ENCODE peak calls at places on chromosome 14, in eight cellular contexts. U is MM.1S, E is stomach, T is thoracic aorta, D is osteoblast, G is GM12865, K is cardiac muscle cell, A is progenitor cell of endocrine pancreas. S is an unnamed sample.

GRCh38 chr14:80425686-80426085 is 214.4 kb upstream of the DIO2 start:
- DNase-seq in U (no peak), E (no peak), T (no peak), D (peak; percentile 50), G (no peak), K (no peak), A (no peak), S (no peak)

GRCh38 chr14:95291859-95292542 is 27.7 kb downstream of the CLMN start:
- DNase-seq in U (no peak), E (peak; percentile 63), T (peak; percentile 17), D (peak; percentile 79), G (peak; percentile 24), K (no peak), A (no peak), S (no peak)

GRCh38 chr14:90827919-90828610 is 11.8 kb upstream of the TTC7B start:
- DNase-seq in U (peak; percentile 84), E (peak; percentile 94), T (peak; percentile 67), D (peak; percentile 99), G (peak; percentile 91), K (peak; percentile 93), A (peak; percentile 84), S (peak; percentile 91)

GRCh38 chr14:61342486-61342885 is 21.1 kb downstream of the PRKCH start:
- DNase-seq in U (no peak), E (no peak), T (no peak), D (no peak), G (peak; percentile 59), K (no peak), A (no peak), S (no peak)

GRCh38 chr14:94392510-94392935 is 4.1 kb upstream of the SERPINA1 start:
- DNase-seq in U (no peak), E (no peak), T (no peak), D (no peak), G (peak; percentile 61), K (no peak), A (no peak), S (no peak)

GRCh38 chr14:101762530-101763101 is 1.1 kb downstream of the PPP2R5C start:
- DNase-seq in U (no peak), E (no peak), T (no peak), D (peak; percentile 73), G (no peak), K (no peak), A (no peak), S (no peak)

GRCh38 chr14:77238996-77239395 is 32.0 kb downstream of the NGB start:
- DNase-seq in U (no peak), E (no peak), T (no peak), D (no peak), G (no peak), K (no peak), A (no peak), S (no peak)

GRCh38 chr14:101489092-101489760 is 72.1 kb upstream of the DIO3 start:
- DNase-seq in U (no peak), E (no peak), T (no peak), D (no peak), G (no peak), K (no peak), A (no peak), S (no peak)

GRCh38 chr14:36069535-36069900 is 107.0 kb downstream of the PTCSC3 start:
- DNase-seq in U (peak; percentile 14), E (peak; percentile 32), T (no peak), D (no peak), G (peak; percentile 65), K (peak; percentile 58), A (no peak), S (peak; percentile 59)

GRCh38 chr14:105473033-105473676 is 1.5 kb upstream of the CRIP2 start:
- DNase-seq in U (no peak), E (no peak), T (no peak), D (peak; percentile 94), G (no peak), K (no peak), A (no peak), S (no peak)

GRCh38 chr14:75182820-75183219 is 6.4 kb upstream of the TMED10 start:
- DNase-seq in U (no peak), E (no peak), T (no peak), D (peak; percentile 77), G (no peak), K (no peak), A (no peak), S (no peak)

GRCh38 chr14:81565441-81566290 is 32.0 kb upstream of the SEL1L start:
- DNase-seq in U (peak; percentile 38), E (no peak), T (no peak), D (peak; percentile 22), G (peak; percentile 42), K (peak; percentile 50), A (no peak), S (peak; percentile 26)

GRCh38 chr14:87306770-87307169 is 686.2 kb downstream of the GALC start:
- DNase-seq in U (no peak), E (no peak), T (no peak), D (no peak), G (no peak), K (no peak), A (no peak), S (no peak)

GRCh38 chr14:21264025-21264801 is 5.0 kb downstream of the HNRNPC start:
- DNase-seq in U (peak; percentile 25), E (no peak), T (no peak), D (peak; percentile 62), G (peak; percentile 72), K (no peak), A (no peak), S (no peak)

GRCh38 chr14:94157195-94157594 is 16.9 kb upstream of the PPP4R4 start:
- DNase-seq in U (no peak), E (no peak), T (no peak), D (no peak), G (no peak), K (no peak), A (no peak), S (no peak)

GRCh38 chr14:68651652-68652432 is 141.0 kb downstream of the ZFP36L1 start:
- DNase-seq in U (no peak), E (no peak), T (no peak), D (no peak), G (no peak), K (no peak), A (no peak), S (no peak)

GRCh38 chr14:74804219-74804825 is 41.2 kb downstream of the YLPM1 start:
- DNase-seq in U (peak; percentile 6), E (no peak), T (no peak), D (peak; percentile 79), G (peak; percentile 50), K (peak; percentile 33), A (no peak), S (peak; percentile 48)

DNA sequence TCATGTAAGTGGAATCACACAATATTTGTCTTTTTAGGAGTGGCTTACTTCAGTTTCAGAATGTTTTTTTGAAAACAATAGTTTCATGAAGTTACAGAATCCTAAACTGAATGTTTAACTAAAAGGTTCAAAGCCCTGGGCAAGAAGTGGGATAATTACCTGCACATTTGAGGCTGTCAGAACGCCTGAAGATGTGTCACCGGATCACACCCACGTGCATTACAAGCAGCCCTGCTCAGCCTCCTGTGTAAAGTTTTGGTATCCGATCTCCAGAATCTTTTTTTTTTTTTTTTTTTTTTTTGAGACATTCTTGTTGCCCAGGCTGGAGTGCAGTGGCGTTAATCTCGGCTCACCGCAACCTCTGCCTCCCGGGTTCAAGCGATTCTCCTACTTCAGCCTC is 12.8 kb downstream of the EML1 start:
- DNase-seq in U (no peak), E (no peak), T (no peak), D (no peak), G (no peak), K (no peak), A (no peak), S (no peak)
- TF ChIP-seq CTCF in U (no peak), E (no peak), T (no peak), D (no peak), G (no peak), K (no peak), A (no peak), S (no peak)

GRCh38 chr14:34460295-34460694 is 1.7 kb downstream of the SPTSSA start:
- DNase-seq in U (no peak), E (no peak), T (no peak), D (no peak), G (no peak), K (no peak), A (no peak), S (no peak)

GRCh38 chr14:34460841-34461240 is 1.2 kb downstream of the SPTSSA start:
- DNase-seq in U (no peak), E (no peak), T (no peak), D (peak; percentile 55), G (no peak), K (no peak), A (no peak), S (no peak)

GRCh38 chr14:34463598-34463961 is 1.5 kb upstream of the SPTSSA start:
- DNase-seq in U (no peak), E (no peak), T (no peak), D (no peak), G (no peak), K (no peak), A (no peak), S (no peak)

GRCh38 chr14:34462132-34462893 is at the start of gene SPTSSA:
- DNase-seq in U (peak; percentile 77), E (peak; percentile 92), T (peak; percentile 62), D (peak; percentile 100), G (peak; percentile 95), K (peak; percentile 94), A (peak; percentile 88), S (peak; percentile 95)

DNA sequence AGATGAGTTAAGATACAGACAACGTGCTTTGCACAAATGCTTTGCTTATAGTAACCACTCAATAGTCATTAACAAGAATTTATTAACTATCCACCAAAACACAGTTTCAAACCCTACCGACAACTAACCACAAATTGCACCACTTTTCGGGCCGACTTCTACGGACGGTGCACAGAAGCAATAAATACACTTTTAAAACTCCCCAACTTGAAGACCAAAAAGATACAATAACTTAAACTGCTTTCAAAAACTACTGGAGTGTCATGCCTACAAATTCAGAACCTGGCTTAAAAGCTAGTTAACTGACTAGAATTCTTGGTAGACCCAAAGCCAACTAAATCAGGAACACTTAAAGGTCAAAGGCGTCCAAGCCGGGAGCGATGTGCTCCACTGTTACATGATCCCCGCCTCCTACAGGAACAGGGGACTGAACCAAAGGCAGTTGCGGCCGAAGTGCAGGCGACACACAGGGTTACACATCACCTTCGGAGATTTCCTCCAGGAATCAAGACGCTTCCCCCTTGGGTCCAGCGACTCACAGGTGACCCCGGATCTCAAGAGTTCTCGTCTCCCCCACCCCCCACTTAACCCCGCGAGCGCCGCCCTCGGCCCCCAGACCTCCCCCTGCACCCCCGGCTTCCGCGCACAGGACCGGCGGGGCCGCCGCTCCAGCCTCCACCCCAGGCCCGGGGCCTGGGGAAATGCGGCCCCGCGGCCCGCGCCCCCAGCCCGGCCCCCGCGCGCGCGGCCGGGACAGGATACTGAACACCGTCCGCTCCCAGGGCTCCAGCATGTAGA is 507 bp downstream of the SPTSSA start:
- DNase-seq in U (no peak), E (peak; percentile 59), T (peak; percentile 6), D (peak; percentile 75), G (peak; percentile 60), K (peak; percentile 86), A (peak; percentile 29), S (peak; percentile 50)
- TF ChIP-seq CTCF in U (no peak), E (no peak), T (no peak), D (no peak), G (no peak), K (no peak), A (no peak), S (no peak)

GRCh38 chr14:88929656-88930436 is 105.4 kb downstream of the TTC8 start:
- DNase-seq in U (no peak), E (no peak), T (no peak), D (no peak), G (peak; percentile 11), K (no peak), A (no peak), S (no peak)
- TF ChIP-seq CTCF in U (no peak), E (no peak), T (no peak), D (peak; percentile 25), G (peak; percentile 26), K (no peak), A (no peak), S (no peak)

GRCh38 chr14:58639842-58640484 is 2.2 kb downstream of the DACT1 start:
- DNase-seq in U (no peak), E (no peak), T (no peak), D (peak; percentile 94), G (peak; percentile 59), K (peak; percentile 85), A (no peak), S (peak; percentile 40)
- TF ChIP-seq CTCF in U (peak; percentile 9), E (peak; percentile 34), T (peak; percentile 58), D (peak; percentile 85), G (peak; percentile 39), K (peak; percentile 76), A (peak; percentile 66), S (no peak)